ENCODE peak calls at places on chromosome 21, in nine cellular contexts. G, V, I, K, S, T, F, H and Z are unnamed samples.

GRCh38 chr21:34052171-34052570 is 21.2 kb upstream of the MRPS6 start:
- DNase-seq in G (no peak), V (no peak), I (no peak), K (no peak), S (no peak), T (no peak), F (no peak), H (no peak), Z (no peak)

GRCh38 chr21:21631961-21632360 is 633.8 kb downstream of the NCAM2 start:
- DNase-seq in G (no peak), V (no peak), I (peak; percentile 51), K (no peak), S (no peak), T (no peak), F (no peak), H (no peak), Z (peak; percentile 40)

GRCh38 chr21:42585881-42586280 is 67.5 kb upstream of the PDE9A start:
- DNase-seq in G (no peak), V (no peak), I (no peak), K (no peak), S (no peak), T (no peak), F (no peak), H (no peak), Z (no peak)

GRCh38 chr21:38440746-38441145 is 57.5 kb downstream of the ERG start:
- DNase-seq in G (no peak), V (peak; percentile 25), I (peak; percentile 28), K (no peak), S (no peak), T (no peak), F (no peak), H (peak; percentile 59), Z (peak; percentile 97)

GRCh38 chr21:37398697-37399096 is 32.1 kb downstream of the DYRK1A start:
- DNase-seq in G (no peak), V (no peak), I (no peak), K (no peak), S (no peak), T (no peak), F (no peak), H (no peak), Z (no peak)

GRCh38 chr21:36148886-36149285 is 7.7 kb upstream of the DOP1B start:
- DNase-seq in G (no peak), V (no peak), I (no peak), K (no peak), S (no peak), T (no peak), F (no peak), H (no peak), Z (no peak)

GRCh38 chr21:44027607-44028286 is 15.6 kb downstream of the TRAPPC10 start:
- DNase-seq in G (no peak), V (no peak), I (no peak), K (no peak), S (no peak), T (no peak), F (no peak), H (no peak), Z (no peak)

GRCh38 chr21:45103966-45104520 is 29.7 kb downstream of the ADARB1 start:
- DNase-seq in G (no peak), V (no peak), I (no peak), K (no peak), S (no peak), T (no peak), F (no peak), H (no peak), Z (no peak)

GRCh38 chr21:37862536-37862935 is 53.7 kb downstream of the KCNJ6 start:
- DNase-seq in G (no peak), V (peak; percentile 78), I (no peak), K (no peak), S (peak; percentile 65), T (no peak), F (no peak), H (no peak), Z (peak; percentile 42)

GRCh38 chr21:37829447-37829846 is 86.8 kb downstream of the KCNJ6 start:
- DNase-seq in G (no peak), V (peak; percentile 95), I (peak; percentile 21), K (no peak), S (no peak), T (no peak), F (no peak), H (no peak), Z (peak; percentile 74)

GRCh38 chr21:45427331-45428271 is 22.6 kb downstream of the COL18A1 start:
- DNase-seq in G (peak; percentile 79), V (peak; percentile 97), I (peak; percentile 99), K (no peak), S (no peak), T (peak; percentile 42), F (peak; percentile 78), H (peak; percentile 71), Z (peak; percentile 98)

GRCh38 chr21:25573409-25574206 is 33.7 kb downstream of the MRPL39 start:
- DNase-seq in G (no peak), V (peak; percentile 90), I (peak; percentile 97), K (peak; percentile 79), S (peak; percentile 45), T (no peak), F (peak; percentile 61), H (peak; percentile 77), Z (peak; percentile 96)

GRCh38 chr21:39114871-39115658 is 68.2 kb downstream of the PSMG1 start:
- DNase-seq in G (no peak), V (no peak), I (peak; percentile 56), K (no peak), S (no peak), T (no peak), F (peak; percentile 20), H (no peak), Z (peak; percentile 34)

GRCh38 chr21:45993210-45994085 is 11.9 kb downstream of the COL6A1 start:
- DNase-seq in G (peak; percentile 51), V (no peak), I (peak; percentile 49), K (no peak), S (no peak), T (peak; percentile 38), F (no peak), H (no peak), Z (no peak)

GRCh38 chr21:16302851-16303282 is 573.1 kb downstream of the USP25 start:
- DNase-seq in G (peak; percentile 67), V (peak; percentile 18), I (peak; percentile 85), K (no peak), S (no peak), T (no peak), F (no peak), H (no peak), Z (no peak)

GRCh38 chr21:42956824-42957632 is 17.3 kb upstream of the PKNOX1 start:
- DNase-seq in G (no peak), V (no peak), I (no peak), K (no peak), S (no peak), T (no peak), F (no peak), H (no peak), Z (no peak)

GRCh38 chr21:23475518-23476189 is 2131.6 kb downstream of the MRPL39 start:
- DNase-seq in G (no peak), V (no peak), I (no peak), K (no peak), S (no peak), T (no peak), F (no peak), H (no peak), Z (peak; percentile 0)

GRCh38 chr21:29657228-29657989 is 282.4 kb downstream of the GRIK1 start:
- DNase-seq in G (no peak), V (no peak), I (no peak), K (no peak), S (peak; percentile 59), T (no peak), F (no peak), H (no peak), Z (no peak)

GRCh38 chr21:19031956-19032355 is 628.4 kb upstream of the TMPRSS15 start:
- DNase-seq in G (no peak), V (no peak), I (no peak), K (no peak), S (peak; percentile 72), T (no peak), F (no peak), H (no peak), Z (no peak)

GRCh38 chr21:44695641-44696040 is 1.3 kb upstream of the KRTAP10-12 start:
- DNase-seq in G (no peak), V (no peak), I (no peak), K (no peak), S (no peak), T (no peak), F (no peak), H (no peak), Z (no peak)

GRCh38 chr21:41139275-41139674 is 28.7 kb upstream of the BACE2 start:
- DNase-seq in G (no peak), V (no peak), I (no peak), K (no peak), S (no peak), T (no peak), F (no peak), H (no peak), Z (no peak)

GRCh38 chr21:45998276-45998701 is 16.7 kb downstream of the COL6A1 start:
- DNase-seq in G (peak; percentile 16), V (no peak), I (no peak), K (peak; percentile 6), S (no peak), T (peak; percentile 11), F (no peak), H (no peak), Z (no peak)

GRCh38 chr21:45957551-45957950 is 24.0 kb upstream of the COL6A1 start:
- DNase-seq in G (peak; percentile 19), V (no peak), I (no peak), K (no peak), S (no peak), T (no peak), F (no peak), H (no peak), Z (no peak)

GRCh38 chr21:25907573-25908275 is 173.0 kb downstream of the GABPA start:
- DNase-seq in G (no peak), V (no peak), I (no peak), K (no peak), S (no peak), T (no peak), F (no peak), H (no peak), Z (no peak)

GRCh38 chr21:39050839-39051560 is 132.3 kb downstream of the PSMG1 start:
- DNase-seq in G (peak; percentile 56), V (no peak), I (no peak), K (no peak), S (no peak), T (no peak), F (no peak), H (no peak), Z (no peak)

GRCh38 chr21:44521928-44522752 is 17.9 kb downstream of the KRTAP10-1 start:
- DNase-seq in G (peak; percentile 14), V (no peak), I (no peak), K (no peak), S (no peak), T (peak; percentile 7), F (no peak), H (no peak), Z (no peak)

GRCh38 chr21:33211305-33211704 is 18.4 kb upstream of the IFNAR2 start:
- DNase-seq in G (no peak), V (no peak), I (no peak), K (no peak), S (no peak), T (no peak), F (no peak), H (no peak), Z (no peak)